ENCODE peak calls at places on chromosomes 5 and 9, in ten cellular contexts. K, A, R, D, T, C, B, F, W and P are unnamed samples.

GRCh38 chr9:136864996-136865767 is 926 bp downstream of the EDF1 start:
- DNase-seq in R (no peak), W (no peak), C (no peak), T (no peak), A (no peak), F (peak; percentile 6), D (no peak), K (no peak), B (no peak), P (no peak)

GRCh38 chr5:96220610-96221390 is 212.2 kb downstream of the PCSK1 start:
- DNase-seq in B (no peak), T (no peak), C (no peak), F (no peak), W (no peak), D (no peak), K (no peak), A (no peak), R (no peak), P (no peak)

GRCh38 chr5:130164966-130165365 is 260.7 kb downstream of the CHSY3 start:
- DNase-seq in C (no peak), K (no peak), B (no peak), D (no peak), F (no peak), W (no peak), T (no peak), A (no peak), R (no peak), P (no peak)

GRCh38 chr9:82052081-82052480 is 63.5 kb downstream of the SPATA31D1 start:
- DNase-seq in K (no peak), R (no peak), D (no peak), T (no peak), C (no peak), A (no peak), B (no peak), F (no peak), W (no peak), P (no peak)

GRCh38 chr5:21397693-21398092 is 1409.7 kb upstream of the CDH18 start:
- DNase-seq in R (no peak), B (no peak), F (no peak), W (no peak), A (no peak), D (no peak), T (no peak), C (no peak), K (no peak), P (no peak)

GRCh38 chr9:86721843-86722705 is 225.2 kb downstream of the GAS1 start:
- DNase-seq in A (peak; percentile 58), K (no peak), B (no peak), F (peak; percentile 27), W (peak; percentile 64), D (no peak), R (no peak), C (no peak), T (no peak), P (peak; percentile 74)

GRCh38 chr5:116566251-116566650 is 8.4 kb downstream of the SEMA6A start:
- DNase-seq in T (no peak), B (no peak), A (no peak), F (no peak), C (no peak), R (no peak), W (no peak), D (no peak), K (no peak), P (no peak)

GRCh38 chr5:139149477-139150199 is 48.5 kb downstream of the SIL1 start:
- DNase-seq in B (no peak), C (no peak), K (no peak), W (no peak), D (no peak), R (no peak), F (no peak), A (no peak), T (no peak), P (no peak)

GRCh38 chr9:19517202-19517942 is 108.6 kb downstream of the ACER2 start:
- DNase-seq in K (no peak), D (no peak), R (peak; percentile 43), B (no peak), F (no peak), W (no peak), C (no peak), A (no peak), T (peak; percentile 7), P (peak; percentile 1)

GRCh38 chr9:35756275-35756742 is 2.2 kb upstream of the MSMP start:
- DNase-seq in R (no peak), K (peak; percentile 88), B (peak; percentile 74), T (no peak), F (peak; percentile 50), A (peak; percentile 75), C (no peak), D (no peak), W (peak; percentile 41), P (no peak)

DNA sequence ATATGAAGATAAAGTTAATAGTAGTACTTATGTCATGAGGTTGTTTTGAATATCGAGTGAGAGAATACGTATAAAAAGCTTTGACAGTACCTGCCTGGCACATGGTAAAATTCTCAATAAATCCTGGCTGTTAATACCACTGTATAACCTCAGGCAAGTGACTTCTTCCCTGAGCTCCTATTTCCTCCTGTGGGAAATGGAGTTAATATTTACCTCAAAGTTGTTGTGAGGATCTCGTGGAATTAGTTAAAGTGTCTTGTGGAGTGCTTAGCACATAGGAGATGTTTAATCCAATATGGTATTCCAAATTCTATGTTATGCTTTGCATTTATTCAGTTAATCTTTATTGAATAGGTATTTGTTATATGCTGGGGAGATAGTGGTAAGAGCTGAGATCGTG is 18.5 kb downstream of the FOCAD start:
- DNase-seq in C (no peak), R (no peak), F (no peak), D (no peak), B (no peak), A (no peak), K (no peak), T (no peak), W (no peak), P (no peak)
- H3K4me3 ChIP-seq in C (no peak overlapping the region), R (no peak overlapping the region), F (no peak overlapping the region), D (no peak overlapping the region), B (no peak overlapping the region), A (no peak overlapping the region), K (no peak overlapping the region), T (no peak overlapping the region), W (no peak overlapping the region), P (no peak overlapping the region)

GRCh38 chr9:114908104-114908621 is 22.2 kb downstream of the TNFSF8 start:
- DNase-seq in B (no peak), K (no peak), T (no peak), D (no peak), C (no peak), W (no peak), F (no peak), A (peak; percentile 91), R (no peak), P (no peak)

GRCh38 chr9:114910541-114910940 is 19.9 kb downstream of the TNFSF8 start:
- DNase-seq in C (no peak), T (no peak), K (no peak), B (no peak), A (peak; percentile 33), R (no peak), W (no peak), D (no peak), F (no peak), P (no peak)

GRCh38 chr9:114908796-114909448 is 21.5 kb downstream of the TNFSF8 start:
- DNase-seq in T (no peak), K (no peak), B (no peak), F (no peak), W (no peak), D (no peak), A (no peak), C (no peak), R (no peak), P (no peak)

GRCh38 chr9:114911167-114911821 is 19.1 kb downstream of the TNFSF8 start:
- DNase-seq in W (peak; percentile 35), R (peak; percentile 29), T (no peak), F (no peak), K (no peak), B (no peak), A (peak; percentile 54), D (peak; percentile 57), C (no peak), P (peak; percentile 72)

DNA sequence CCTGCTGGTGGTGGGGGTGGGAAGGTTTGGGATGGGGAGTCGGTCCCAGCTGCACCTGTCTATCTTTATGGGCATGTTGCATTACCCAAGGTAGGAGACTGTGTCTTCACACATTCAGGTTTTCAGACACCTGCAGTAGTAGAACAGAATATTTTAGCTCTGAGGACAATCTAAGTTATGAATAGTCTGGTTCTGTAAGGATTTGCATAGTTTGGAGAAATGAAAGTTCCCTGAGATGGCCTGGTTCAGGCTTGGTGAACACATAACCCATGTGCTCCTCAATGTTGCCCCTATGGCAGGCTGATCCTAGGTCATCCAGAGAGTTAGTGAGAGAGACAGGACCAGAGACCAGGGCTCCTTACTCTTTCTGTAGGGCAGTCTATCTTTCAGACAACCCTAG is 20.7 kb downstream of the TNFSF8 start:
- DNase-seq in F (no peak), A (no peak), C (no peak), D (no peak), R (no peak), W (no peak), T (no peak), K (no peak), B (no peak), P (no peak)
- H3K27ac ChIP-seq in F (no peak overlapping the region), A (no peak overlapping the region), C (peak overlapping the region; percentile 44), D (no peak overlapping the region), R (no peak overlapping the region), W (no peak overlapping the region), T (no peak overlapping the region), K (no peak overlapping the region), B (no peak overlapping the region), P (no peak overlapping the region)

GRCh38 chr5:171955761-171956160 is 50.7 kb downstream of the FBXW11 start:
- DNase-seq in K (no peak), T (no peak), B (no peak), R (no peak), C (no peak), D (no peak), F (no peak), W (no peak), A (no peak), P (no peak)

GRCh38 chr5:171956314-171956713 is 50.1 kb downstream of the FBXW11 start:
- DNase-seq in C (no peak), A (no peak), R (no peak), F (no peak), K (no peak), W (no peak), B (no peak), T (no peak), D (no peak), P (no peak)

GRCh38 chr5:171956870-171957501 is 49.5 kb downstream of the FBXW11 start:
- DNase-seq in R (no peak), F (no peak), A (no peak), D (no peak), T (no peak), W (no peak), K (no peak), B (no peak), C (no peak), P (no peak)

GRCh38 chr5:171954721-171955120 is 51.7 kb downstream of the FBXW11 start:
- DNase-seq in K (no peak), C (no peak), B (no peak), D (peak; percentile 71), T (peak; percentile 76), R (no peak), A (no peak), F (no peak), W (no peak), P (no peak)

GRCh38 chr5:171957591-171958251 is 48.7 kb downstream of the FBXW11 start:
- DNase-seq in D (no peak), F (no peak), A (no peak), T (no peak), B (no peak), W (no peak), C (peak; percentile 20), R (no peak), K (no peak), P (no peak)
- H3K4me3 ChIP-seq in D (no peak overlapping the region), F (no peak overlapping the region), A (no peak overlapping the region), T (peak overlapping the region; percentile 16), B (no peak overlapping the region), W (no peak overlapping the region), C (no peak overlapping the region), R (no peak overlapping the region), K (no peak overlapping the region), P (no peak overlapping the region)

GRCh38 chr5:41406944-41407343 is 103.5 kb downstream of the PLCXD3 start:
- DNase-seq in F (no peak), T (no peak), A (no peak), D (no peak), B (no peak), C (no peak), R (no peak), W (no peak), K (no peak), P (no peak)
- H3K27ac ChIP-seq in F (peak overlapping the region; percentile 86), T (no peak overlapping the region), A (no peak overlapping the region), D (no peak overlapping the region), B (no peak overlapping the region), C (no peak overlapping the region), R (no peak overlapping the region), W (no peak overlapping the region), K (no peak overlapping the region), P (no peak overlapping the region)